ENCODE peak calls at places on chromosomes 12 and 14, in nine cellular contexts. X is lower lobe of right lung, J is mucosa of descending colon, B is fibroblast of the aortic adventitia, C is GM13977, L is transverse colon, D is left ventricle myocardium inferior, Z is cardiac fibroblast, F is neural crest cell. R is an unnamed sample.
A peak's percentile ranks its signal among the peaks of the same experiment; 100 is the strongest.

GRCh38 chr12:119615518-119616475 is 22.2 kb downstream of the TMEM233 start:
- DNase-seq in X (no peak), J (no peak), B (no peak), C (no peak), L (no peak), D (no peak), Z (no peak), F (no peak), R (no peak)

GRCh38 chr14:102683399-102684275 is 91.2 kb downstream of the RCOR1 start:
- DNase-seq in X (no peak), J (peak; percentile 66), B (no peak), C (no peak), L (peak; percentile 51), D (no peak), Z (no peak), F (no peak), R (no peak)

GRCh38 chr12:15550778-15551177 is 228.5 kb downstream of the PTPRO start:
- DNase-seq in X (no peak), J (no peak), B (no peak), C (no peak), L (no peak), D (no peak), Z (no peak), F (no peak), R (no peak)

GRCh38 chr14:69226178-69226577 is 33.8 kb upstream of the GALNT16 start:
- DNase-seq in X (no peak), J (no peak), B (peak; percentile 78), C (no peak), L (no peak), D (no peak), Z (peak; percentile 74), F (no peak), R (no peak)

GRCh38 chr14:66233571-66233970 is 252.6 kb upstream of the CCDC196 start:
- DNase-seq in X (no peak), J (no peak), B (no peak), C (no peak), L (no peak), D (no peak), Z (no peak), F (no peak), R (no peak)

GRCh38 chr12:1171657-1172056 is 180.6 kb downstream of the ERC1 start:
- DNase-seq in X (no peak), J (peak; percentile 15), B (no peak), C (no peak), L (no peak), D (no peak), Z (no peak), F (no peak), R (no peak)

GRCh38 chr12:126144603-126145002 is 1079.4 kb downstream of the AACS start:
- DNase-seq in X (no peak), J (no peak), B (no peak), C (no peak), L (no peak), D (no peak), Z (no peak), F (no peak), R (no peak)

GRCh38 chr14:79136437-79137430 is 966.6 kb downstream of the NRXN3 start:
- DNase-seq in X (no peak), J (no peak), B (no peak), C (no peak), L (no peak), D (no peak), Z (no peak), F (no peak), R (no peak)

GRCh38 chr12:124683330-124683662 is 115.9 kb upstream of the NCOR2 start:
- DNase-seq in X (peak; percentile 69), J (no peak), B (no peak), C (no peak), L (peak; percentile 51), D (no peak), Z (peak; percentile 42), F (no peak), R (no peak)

GRCh38 chr14:83860757-83861156 is 1669.2 kb upstream of the FLRT2 start:
- DNase-seq in X (no peak), J (no peak), B (no peak), C (no peak), L (no peak), D (no peak), Z (no peak), F (no peak), R (no peak)

GRCh38 chr14:67500981-67501380 is 12.5 kb upstream of the TMEM229B start:
- DNase-seq in X (no peak), J (no peak), B (no peak), C (no peak), L (no peak), D (no peak), Z (no peak), F (no peak), R (no peak)

GRCh38 chr14:79016828-79017505 is 846.8 kb downstream of the NRXN3 start:
- DNase-seq in X (no peak), J (no peak), B (peak; percentile 59), C (no peak), L (no peak), D (no peak), Z (peak; percentile 63), F (no peak), R (no peak)

GRCh38 chr14:57983235-57983634 is 117.3 kb upstream of the SLC35F4 start:
- DNase-seq in X (no peak), J (no peak), B (no peak), C (no peak), L (no peak), D (no peak), Z (no peak), F (no peak), R (no peak)

GRCh38 chr12:128644664-128645296 is 179.0 kb downstream of the SLC15A4 start:
- DNase-seq in X (no peak), J (peak; percentile 92), B (no peak), C (peak; percentile 64), L (peak; percentile 83), D (no peak), Z (no peak), F (peak; percentile 19), R (peak; percentile 48)

GRCh38 chr12:24943947-24944597 is 4.8 kb downstream of the BCAT1 start:
- DNase-seq in X (no peak), J (no peak), B (peak; percentile 62), C (no peak), L (no peak), D (no peak), Z (no peak), F (no peak), R (no peak)

GRCh38 chr12:127588224-127588623 is 678.7 kb upstream of the TMEM132C start:
- DNase-seq in X (no peak), J (peak; percentile 13), B (peak; percentile 97), C (no peak), L (no peak), D (no peak), Z (peak; percentile 14), F (no peak), R (no peak)

DNA sequence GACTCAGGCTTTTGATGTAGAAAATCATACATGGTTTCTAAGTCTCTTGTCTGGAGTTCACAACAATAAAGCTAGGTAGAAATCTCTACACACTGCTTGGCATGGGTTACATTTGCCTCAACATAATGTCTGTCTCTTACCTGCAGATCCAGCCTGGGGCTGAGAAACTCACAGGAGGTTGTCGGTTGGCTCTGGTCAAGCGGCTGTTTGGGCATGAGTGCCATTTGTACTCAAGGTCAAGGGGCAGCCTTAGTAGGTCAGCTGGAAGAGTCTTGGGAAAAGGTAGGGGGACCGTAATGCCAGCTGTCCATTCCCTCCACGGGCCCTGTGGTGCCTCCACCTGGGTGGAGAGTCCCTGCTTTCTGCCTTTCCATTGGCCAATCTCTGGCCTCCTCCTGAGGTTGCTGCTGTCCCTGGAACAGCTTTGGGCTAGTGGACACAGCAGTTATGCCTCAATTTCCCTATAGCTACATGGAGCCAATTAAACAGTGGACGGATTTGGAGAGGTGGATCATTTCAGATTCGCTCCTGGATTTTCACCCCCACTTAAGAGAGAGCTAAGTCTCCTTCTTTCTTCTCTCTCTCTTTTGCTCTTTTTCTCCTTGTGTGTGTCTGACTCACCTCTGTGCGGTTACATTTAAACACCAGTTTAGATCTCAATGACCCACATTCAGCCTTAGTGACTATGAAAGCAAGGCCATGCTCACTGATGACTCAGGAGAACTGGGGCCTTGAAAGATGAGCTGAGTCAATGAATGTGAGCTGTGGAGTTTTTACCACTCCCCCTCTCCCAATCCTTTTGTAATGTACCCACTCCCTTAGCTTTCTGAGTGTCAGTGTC is 132.8 kb upstream of the HIF1A start:
- DNase-seq in X (no peak), J (no peak), B (peak; percentile 99), C (no peak), L (no peak), D (no peak), Z (peak; percentile 93), F (no peak), R (no peak)
- TF ChIP-seq CTCF in X (no peak), J (no peak), B (no peak), C (no peak), L (no peak), D (no peak), Z (no peak), F (no peak), R (no peak)

GRCh38 chr12:112418596-112419268 is at the start of gene PTPN11:
- DNase-seq in X (peak; percentile 90), J (peak; percentile 92), B (peak; percentile 65), C (peak; percentile 87), L (peak; percentile 92), D (peak; percentile 88), Z (peak; percentile 86), F (peak; percentile 84), R (peak; percentile 90)
- TF ChIP-seq CTCF in X (peak; percentile 46), J (peak; percentile 19), B (peak; percentile 18), C (peak; percentile 55), L (no peak), D (peak; percentile 50), Z (no peak), F (peak; percentile 73), R (peak; percentile 33)

GRCh38 chr12:12890815-12891645 is at the start of gene GPRC5A:
- DNase-seq in X (peak; percentile 90), J (peak; percentile 90), B (peak; percentile 96), C (peak; percentile 58), L (peak; percentile 92), D (peak; percentile 76), Z (peak; percentile 98), F (peak; percentile 16), R (peak; percentile 47)
- TF ChIP-seq CTCF in X (peak; percentile 6), J (no peak), B (peak; percentile 26), C (no peak), L (no peak), D (no peak), Z (peak; percentile 42), F (no peak), R (peak; percentile 28)

GRCh38 chr14:43003845-43004244 is 1397.2 kb downstream of the LRFN5 start:
- DNase-seq in X (no peak), J (no peak), B (peak; percentile 1), C (no peak), L (no peak), D (no peak), Z (no peak), F (no peak), R (no peak)

GRCh38 chr14:43001729-43002128 is 1395.1 kb downstream of the LRFN5 start:
- DNase-seq in X (no peak), J (no peak), B (no peak), C (no peak), L (no peak), D (no peak), Z (no peak), F (no peak), R (no peak)

DNA sequence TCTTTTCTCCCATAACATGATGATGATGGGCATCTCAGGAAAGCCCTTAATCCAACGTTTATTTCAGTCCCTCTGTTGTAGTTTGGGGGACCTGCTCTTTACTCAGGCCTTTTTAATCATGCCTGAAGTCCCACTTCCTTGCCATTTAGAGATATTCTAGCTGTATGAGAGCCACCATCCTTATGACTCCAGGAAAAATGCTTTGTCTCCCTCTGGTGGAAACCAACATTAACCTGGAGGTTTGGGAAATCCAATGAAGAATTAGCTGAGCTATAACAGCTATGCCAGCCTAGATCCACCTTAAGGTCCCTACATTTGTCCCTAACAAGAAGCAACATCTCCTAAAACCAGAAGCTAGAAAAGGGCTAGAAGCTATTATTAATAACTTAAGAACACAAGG is 1399.1 kb downstream of the LRFN5 start:
- DNase-seq in X (no peak), J (no peak), B (peak; percentile 42), C (no peak), L (no peak), D (no peak), Z (peak; percentile 14), F (no peak), R (no peak)
- TF ChIP-seq CTCF in X (no peak), J (no peak), B (peak; percentile 35), C (no peak), L (no peak), D (no peak), Z (no peak), F (no peak), R (no peak)

R was measured in GM10248.